ENCODE peak calls at places on chromosomes 16 and 17, in five cellular contexts. K, V, N, Q and R are unnamed samples.

GRCh38 chr17:59964455-59965328 is at the start of gene RNFT1:
- DNase-seq in V (peak), N (peak), K (peak), Q (peak), R (peak)

GRCh38 chr16:86649875-86650274 is 71.5 kb downstream of the FOXL1 start:
- DNase-seq in Q (no peak), N (no peak), V (no peak), K (no peak), R (no peak)

GRCh38 chr17:58330997-58331814 is 2.6 kb upstream of the TSPOAP1 start:
- DNase-seq in N (no peak), V (peak), Q (no peak), K (no peak), R (peak)

GRCh38 chr16:77273815-77274214 is 74.6 kb downstream of the SYCE1L start:
- DNase-seq in Q (peak), V (peak), N (no peak), K (no peak), R (no peak)

GRCh38 chr17:60598001-60598736 is 1.8 kb upstream of the PPM1D start:
- DNase-seq in Q (no peak), K (no peak), N (no peak), V (no peak), R (no peak)

GRCh38 chr17:76266244-76266938 is 1.2 kb downstream of the UBALD2 start:
- DNase-seq in N (no peak), Q (peak), K (no peak), V (no peak), R (no peak)

GRCh38 chr17:2685696-2686095 is 25.9 kb downstream of the CLUH start:
- DNase-seq in V (no peak), Q (no peak), K (no peak), N (no peak), R (no peak)

GRCh38 chr17:71699907-71700306 is 420.9 kb upstream of the SOX9 start:
- DNase-seq in N (no peak), K (no peak), V (no peak), Q (no peak), R (no peak)

GRCh38 chr17:43723697-43724359 is 34.8 kb downstream of the SOST start:
- DNase-seq in V (no peak), Q (peak), K (no peak), N (no peak), R (no peak)

GRCh38 chr16:48892884-48893283 is 282.9 kb upstream of the N4BP1 start:
- DNase-seq in V (peak), K (no peak), Q (no peak), N (no peak), R (no peak)

GRCh38 chr16:83402160-83402794 is 405.5 kb upstream of the HSBP1 start:
- DNase-seq in V (peak), Q (no peak), N (no peak), K (no peak), R (no peak)

GRCh38 chr17:5915337-5915736 is 154.8 kb upstream of the WSCD1 start:
- DNase-seq in Q (no peak), N (no peak), V (no peak), K (no peak), R (no peak)

GRCh38 chr16:87791295-87792204 is 25.8 kb upstream of the KLHDC4 start:
- DNase-seq in N (no peak), V (no peak), Q (no peak), K (no peak), R (no peak)

GRCh38 chr17:76124582-76125390 is 16.3 kb downstream of the FOXJ1 start:
- DNase-seq in K (no peak), V (peak), Q (no peak), N (no peak), R (no peak)

GRCh38 chr17:21352981-21353265 is 23.2 kb upstream of the KCNJ12 start:
- DNase-seq in Q (no peak), K (no peak), V (no peak), N (no peak), R (no peak)

DNA sequence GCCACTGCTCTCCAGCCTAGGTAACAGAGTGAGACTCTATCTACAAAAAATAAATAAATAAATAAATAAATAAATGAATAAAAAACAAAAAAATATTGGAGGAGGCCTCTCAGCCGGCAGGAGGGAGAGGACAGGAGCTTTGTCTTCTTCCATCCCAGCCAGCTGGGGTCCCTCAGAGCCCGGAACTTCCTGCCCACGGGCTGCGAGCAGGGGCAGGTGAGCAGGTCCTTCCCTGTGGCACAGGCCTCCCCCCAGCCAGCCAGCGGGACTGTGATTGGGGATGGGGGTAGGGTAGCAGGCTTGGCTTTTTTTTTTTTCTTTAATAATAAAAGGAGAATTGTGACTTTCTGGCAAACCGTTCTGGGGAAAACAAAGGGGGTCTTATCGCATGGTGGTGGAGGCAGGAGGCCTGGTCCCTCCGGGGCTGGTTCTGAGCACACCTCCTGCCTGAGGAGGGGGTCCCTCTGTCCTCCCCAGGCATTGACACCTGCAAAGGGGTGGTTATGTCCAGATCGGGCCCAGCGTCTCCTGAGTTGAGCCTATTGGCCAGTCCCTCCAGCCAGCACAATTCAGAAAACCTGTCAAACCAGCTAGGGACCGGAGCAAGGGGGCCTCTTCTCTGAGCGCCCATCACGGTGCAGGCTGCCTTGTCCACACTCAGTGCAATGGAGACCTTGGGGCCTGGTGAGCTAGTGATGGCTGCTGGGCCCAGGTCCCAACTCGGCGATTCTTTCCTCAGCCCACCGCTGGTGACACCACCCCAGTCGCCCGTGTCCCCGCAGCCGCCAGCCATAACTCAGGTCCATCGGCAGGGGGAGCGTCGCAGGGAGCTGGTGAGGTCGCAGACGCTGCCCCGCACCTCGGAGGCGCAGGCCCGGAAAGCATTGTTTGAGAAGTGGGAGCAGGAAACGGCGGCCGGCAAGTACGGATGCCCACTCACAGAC is 10.3 kb downstream of the SMTNL2 start:
- DNase-seq in V (peak), K (no peak), Q (no peak), N (no peak), R (no peak)
- TF ChIP-seq CTCF in V (peak), K (peak), Q (no peak), N (peak), R (peak)

GRCh38 chr16:29858149-29858899 is 4.7 kb downstream of the CDIPT start:
- DNase-seq in V (no peak), Q (no peak), K (no peak), N (no peak), R (no peak)
- H3K4me3 ChIP-seq in V (no peak), Q (no peak), K (no peak), N (no peak), R (no peak)

GRCh38 chr17:29565643-29566472 is 979 bp downstream of the ABHD15 start:
- DNase-seq in Q (no peak), K (peak), V (peak), N (no peak), R (no peak)
- TF ChIP-seq CTCF in Q (peak), K (no peak), V (peak), N (no peak), R (peak)

GRCh38 chr17:8904686-8905085 is 37.2 kb upstream of the PIK3R6 start:
- DNase-seq in V (no peak), Q (no peak), N (no peak), K (no peak), R (no peak)
- H3K4me3 ChIP-seq in V (no peak), Q (no peak), N (no peak), K (no peak), R (no peak)

GRCh38 chr17:50055055-50055425 is 870 bp upstream of the ITGA3 start:
- DNase-seq in N (no peak), K (no peak), V (peak), Q (no peak), R (no peak)

GRCh38 chr17:50057521-50057991 is 1.6 kb downstream of the ITGA3 start:
- DNase-seq in Q (no peak), N (no peak), V (no peak), K (no peak), R (no peak)

GRCh38 chr17:50056217-50056960 is 479 bp downstream of the ITGA3 start:
- DNase-seq in V (peak), K (no peak), Q (peak), N (no peak), R (no peak)

GRCh38 chr17:50056961-50057330 is 1.0 kb downstream of the ITGA3 start:
- DNase-seq in K (no peak), V (peak), N (no peak), Q (no peak), R (no peak)

GRCh38 chr17:50055426-50056216 is at the start of gene ITGA3:
- DNase-seq in V (peak), K (no peak), Q (peak), N (no peak), R (no peak)
- TF ChIP-seq CTCF in V (no peak), K (no peak), Q (no peak), N (no peak), R (no peak)

GRCh38 chr16:67192781-67193260 is 866 bp downstream of the E2F4 start:
- DNase-seq in Q (no peak), K (no peak), V (no peak), N (no peak), R (no peak)
- H3K4me3 ChIP-seq in Q (peak), K (peak), V (peak), N (peak), R (peak)

DNA sequence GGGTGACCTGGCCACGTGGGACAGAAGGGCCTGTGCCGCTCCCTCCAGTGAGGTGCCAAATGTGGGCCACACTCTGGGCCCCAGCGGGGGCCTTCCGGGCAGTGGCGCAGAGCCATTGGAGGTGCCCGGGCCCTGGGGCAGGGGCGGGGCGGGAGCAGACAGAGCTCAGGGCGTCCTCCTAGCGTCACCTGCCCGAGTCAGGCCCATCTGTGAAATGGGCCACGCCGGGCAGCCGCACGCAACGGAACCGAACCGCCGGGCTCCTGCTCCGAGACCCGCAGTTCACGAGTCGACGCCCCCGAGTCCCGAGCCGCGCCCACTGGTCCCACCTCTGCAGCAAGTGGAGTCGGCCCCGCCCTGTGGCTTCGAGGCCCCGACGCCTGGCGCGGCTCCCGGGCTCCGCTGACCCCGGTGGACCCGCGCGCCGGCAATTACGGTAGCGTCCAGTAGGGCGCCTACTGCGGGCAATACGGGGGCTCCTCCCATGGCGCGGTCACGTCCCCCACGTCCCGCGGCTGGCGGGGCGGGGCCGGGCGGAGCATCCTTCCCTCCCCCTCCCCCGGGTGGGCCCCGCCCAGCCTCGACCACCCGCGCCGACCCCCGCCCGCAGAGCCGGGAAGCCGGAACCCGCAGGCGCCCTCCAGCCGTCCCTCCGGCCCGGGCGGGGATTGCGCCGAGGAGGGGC is 1.9 kb downstream of the SLC16A3 start:
- DNase-seq in K (peak), Q (peak), N (no peak), V (peak), R (no peak)
- TF ChIP-seq CTCF in K (peak), Q (peak), N (peak), V (peak), R (peak)

GRCh38 chr17:18158022-18158600 is 25.5 kb upstream of the ALKBH5 start:
- DNase-seq in Q (peak), K (peak), V (peak), N (peak), R (peak)
- H3K4me3 ChIP-seq in Q (peak), K (peak), V (peak), N (peak), R (peak)